ENCODE peak calls at places on chromosomes 5 and 9, in five cellular contexts. S is astrocyte; Q is HuH-7.5; K is activated gamma-delta T cell treated with anti-CD3 and anti-CD28 coated beads, Interleukin-2, amount 50 U/mL, for 16 hours; W is NCI-H1694 treated with DMSO at 0.1 percent for 48 hours. J is an unnamed sample.

GRCh38 chr9:12416736-12417135 is 276.4 kb upstream of the TYRP1 start:
- DNase-seq in W (no peak), S (no peak), K (no peak), Q (no peak), J (no peak)

GRCh38 chr9:113219972-113220371 is 1.1 kb downstream of the FKBP15 start:
- DNase-seq in S (peak), W (no peak), Q (no peak), K (no peak), J (peak)

GRCh38 chr9:105053209-105053652 is 125.3 kb upstream of the ABCA1 start:
- DNase-seq in S (peak), K (no peak), W (no peak), Q (no peak), J (no peak)

GRCh38 chr5:138955013-138955660 is 80.0 kb upstream of the LRRTM2 start:
- DNase-seq in K (no peak), Q (no peak), S (no peak), W (peak), J (no peak)

GRCh38 chr5:32909207-32909606 is 198.1 kb downstream of the NPR3 start:
- DNase-seq in K (no peak), S (peak), W (no peak), Q (no peak), J (no peak)

GRCh38 chr5:160181965-160182622 is 47.2 kb upstream of the FABP6 start:
- DNase-seq in Q (no peak), S (no peak), K (no peak), W (no peak), J (no peak)

GRCh38 chr9:134055981-134056461 is 11.8 kb downstream of the BRD3 start:
- DNase-seq in S (peak), Q (no peak), W (no peak), K (no peak), J (peak)

GRCh38 chr9:127761061-127761460 is 17.4 kb downstream of the SH2D3C start:
- DNase-seq in Q (no peak), W (no peak), K (no peak), S (no peak), J (no peak)

GRCh38 chr9:71353723-71354122 is 232.3 kb upstream of the TRPM3 start:
- DNase-seq in S (peak), W (no peak), K (no peak), Q (no peak), J (no peak)

GRCh38 chr5:177116631-177117373 is 16.8 kb upstream of the NSD1 start:
- DNase-seq in Q (no peak), S (peak), K (peak), W (no peak), J (no peak)

J was measured in cardiac muscle cell.